ENCODE peak calls at places on chromosome 5, in eight cellular contexts. T, B, W, E, K, D, X and I are unnamed samples.

GRCh38 chr5:43227655-43228054 is 35.6 kb downstream of the NIM1K start:
- DNase-seq in T (no peak), B (no peak), W (no peak), E (peak; percentile 17), K (no peak), D (no peak), X (no peak), I (peak; percentile 21)

GRCh38 chr5:91160751-91161285 is 222.3 kb downstream of the ARRDC3 start:
- DNase-seq in T (no peak), B (no peak), W (no peak), E (no peak), K (no peak), D (no peak), X (no peak), I (no peak)

GRCh38 chr5:99019812-99020697 is 91.2 kb upstream of the CHD1 start:
- DNase-seq in T (no peak), B (no peak), W (no peak), E (no peak), K (no peak), D (no peak), X (no peak), I (peak; percentile 34)

GRCh38 chr5:28226407-28226806 is 1188.0 kb upstream of the CDH9 start:
- DNase-seq in T (no peak), B (no peak), W (no peak), E (no peak), K (no peak), D (no peak), X (no peak), I (no peak)

GRCh38 chr5:15612915-15613635 is 113.1 kb downstream of the FBXL7 start:
- DNase-seq in T (no peak), B (no peak), W (no peak), E (no peak), K (no peak), D (no peak), X (no peak), I (no peak)

GRCh38 chr5:16679863-16680262 is 63.1 kb upstream of the RETREG1 start:
- DNase-seq in T (no peak), B (no peak), W (no peak), E (no peak), K (no peak), D (no peak), X (no peak), I (no peak)

GRCh38 chr5:52861368-52861767 is 73.7 kb downstream of the ITGA1 start:
- DNase-seq in T (no peak), B (no peak), W (no peak), E (no peak), K (no peak), D (no peak), X (no peak), I (no peak)

GRCh38 chr5:168917947-168918600 is 338.9 kb upstream of the PANK3 start:
- DNase-seq in T (no peak), B (no peak), W (no peak), E (no peak), K (no peak), D (no peak), X (no peak), I (no peak)

GRCh38 chr5:59772206-59772605 is 121.3 kb downstream of the PDE4D start:
- DNase-seq in T (no peak), B (no peak), W (no peak), E (no peak), K (no peak), D (no peak), X (no peak), I (no peak)

GRCh38 chr5:138874771-138875628 is at the start of gene LRRTM2:
- DNase-seq in T (no peak), B (no peak), W (no peak), E (no peak), K (no peak), D (no peak), X (no peak), I (peak; percentile 31)

GRCh38 chr5:164302533-164303235 is 797.3 kb downstream of the MAT2B start:
- DNase-seq in T (no peak), B (no peak), W (no peak), E (no peak), K (no peak), D (no peak), X (no peak), I (no peak)

GRCh38 chr5:93381057-93381456 is 200.0 kb downstream of the NR2F1-AS1 start:
- DNase-seq in T (no peak), B (no peak), W (no peak), E (no peak), K (no peak), D (no peak), X (no peak), I (no peak)

GRCh38 chr5:151678146-151678545 is 8.6 kb downstream of the SPARC start:
- DNase-seq in T (no peak), B (no peak), W (no peak), E (no peak), K (no peak), D (no peak), X (no peak), I (no peak)

GRCh38 chr5:5332287-5332686 is 90.2 kb upstream of the ICE1 start:
- DNase-seq in T (no peak), B (no peak), W (no peak), E (no peak), K (no peak), D (no peak), X (no peak), I (no peak)

GRCh38 chr5:138930371-138931097 is 55.4 kb upstream of the LRRTM2 start:
- DNase-seq in T (no peak), B (no peak), W (no peak), E (no peak), K (no peak), D (no peak), X (no peak), I (no peak)

GRCh38 chr5:2493356-2493755 is 258.1 kb downstream of the IRX2 start:
- DNase-seq in T (no peak), B (no peak), W (no peak), E (no peak), K (no peak), D (no peak), X (no peak), I (no peak)

GRCh38 chr5:2266668-2267240 is 384.0 kb upstream of the IRX4 start:
- DNase-seq in T (no peak), B (no peak), W (no peak), E (no peak), K (no peak), D (no peak), X (no peak), I (no peak)

GRCh38 chr5:68464424-68464823 is 248.9 kb downstream of the PIK3R1 start:
- DNase-seq in T (no peak), B (no peak), W (no peak), E (no peak), K (no peak), D (no peak), X (no peak), I (no peak)

GRCh38 chr5:169710675-169711074 is 73.6 kb downstream of the DOCK2 start:
- DNase-seq in T (no peak), B (no peak), W (no peak), E (no peak), K (no peak), D (no peak), X (peak; percentile 41), I (no peak)

GRCh38 chr5:179258001-179258921 is 87.0 kb downstream of the ADAMTS2 start:
- DNase-seq in T (no peak), B (no peak), W (peak; percentile 3), E (no peak), K (peak; percentile 27), D (no peak), X (peak; percentile 11), I (no peak)

GRCh38 chr5:73796164-73797141 is 170.5 kb downstream of the ARHGEF28 start:
- DNase-seq in T (peak; percentile 35), B (no peak), W (no peak), E (peak; percentile 63), K (peak; percentile 81), D (no peak), X (peak; percentile 35), I (peak; percentile 33)

GRCh38 chr5:9785751-9786150 is 155.6 kb upstream of the TAS2R1 start:
- DNase-seq in T (no peak), B (no peak), W (no peak), E (no peak), K (no peak), D (no peak), X (no peak), I (no peak)

GRCh38 chr5:162227075-162227474 is 159.5 kb downstream of the GABRG2 start:
- DNase-seq in T (no peak), B (no peak), W (no peak), E (no peak), K (no peak), D (no peak), X (no peak), I (no peak)

GRCh38 chr5:157471709-157472108 is 11.7 kb downstream of the NIPAL4 start:
- DNase-seq in T (no peak), B (no peak), W (no peak), E (no peak), K (no peak), D (no peak), X (no peak), I (peak; percentile 37)

GRCh38 chr5:122169350-122170103 is 40.2 kb downstream of the ZNF474 start:
- DNase-seq in T (no peak), B (no peak), W (no peak), E (no peak), K (no peak), D (no peak), X (no peak), I (no peak)

GRCh38 chr5:172775326-172776234 is 4.6 kb upstream of the DUSP1 start:
- DNase-seq in T (peak; percentile 95), B (peak; percentile 97), W (peak; percentile 84), E (peak; percentile 63), K (peak; percentile 96), D (no peak), X (no peak), I (no peak)
- TF ChIP-seq POLR2A in T (no peak), B (no peak), W (peak; percentile 49), E (no peak), K (no peak), D (no peak), X (no peak), I (no peak)

GRCh38 chr5:116480894-116481510 is 93.6 kb downstream of the SEMA6A start:
- DNase-seq in T (no peak), B (no peak), W (no peak), E (no peak), K (no peak), D (no peak), X (no peak), I (no peak)
- TF ChIP-seq POLR2A in T (no peak), B (no peak), W (no peak), E (no peak), K (no peak), D (no peak), X (no peak), I (no peak)

GRCh38 chr5:141510850-141511718 is 22.2 kb downstream of the PCDHGC5 start:
- DNase-seq in T (no peak), B (no peak), W (no peak), E (no peak), K (peak; percentile 53), D (peak; percentile 60), X (no peak), I (no peak)
- TF ChIP-seq POLR2A in T (no peak), B (no peak), W (no peak), E (no peak), K (no peak), D (peak; percentile 87), X (no peak), I (no peak)

GRCh38 chr5:111092062-111092853 is at the start of gene WDR36:
- DNase-seq in T (peak; percentile 82), B (peak; percentile 95), W (peak; percentile 90), E (peak; percentile 89), K (peak; percentile 95), D (peak; percentile 61), X (peak; percentile 92), I (peak; percentile 69)
- TF ChIP-seq POLR2A in T (no peak), B (no peak), W (no peak), E (peak; percentile 66), K (no peak), D (peak; percentile 87), X (no peak), I (peak; percentile 90)